ENCODE peak calls at places on chromosomes 7 and 10, in five cellular contexts. One of them, this sample, is unnamed.

GRCh38 chr7:20745716-20746115 is 41.0 kb downstream of the SP8 start:
- DNase-seq in colonic mucosa: no peak
- DNase-seq in ovary: no peak
- DNase-seq in body of pancreas: no peak
- DNase-seq in spleen: no peak
- DNase-seq in this sample: no peak

GRCh38 chr7:107663196-107663595 is 2.6 kb downstream of the SLC26A4 start:
- DNase-seq in spleen: no peak
- DNase-seq in colonic mucosa: no peak
- DNase-seq in ovary: no peak
- DNase-seq in body of pancreas: no peak
- DNase-seq in this sample: no peak

GRCh38 chr10:561721-562120 is 127.7 kb downstream of the DIP2C start:
- DNase-seq in spleen: no peak
- DNase-seq in ovary: no peak
- DNase-seq in colonic mucosa: no peak
- DNase-seq in body of pancreas: no peak
- DNase-seq in this sample: no peak

GRCh38 chr10:52740913-52741675 is 31.5 kb downstream of the MBL2 start:
- DNase-seq in body of pancreas: peak; percentile 44
- DNase-seq in ovary: no peak
- DNase-seq in spleen: no peak
- DNase-seq in colonic mucosa: peak; percentile 48
- DNase-seq in this sample: no peak

GRCh38 chr10:123564631-123565030 is 101.5 kb upstream of the GPR26 start:
- DNase-seq in ovary: no peak
- DNase-seq in body of pancreas: no peak
- DNase-seq in colonic mucosa: no peak
- DNase-seq in spleen: no peak
- DNase-seq in this sample: no peak

GRCh38 chr10:70053212-70053895 is 708 bp downstream of the MACROH2A2 start:
- DNase-seq in colonic mucosa: peak; percentile 30
- DNase-seq in ovary: peak; percentile 53
- DNase-seq in body of pancreas: peak; percentile 14
- DNase-seq in spleen: no peak
- DNase-seq in this sample: peak; percentile 40

GRCh38 chr7:2834748-2835441 is 9.2 kb downstream of the GNA12 start:
- DNase-seq in ovary: no peak
- DNase-seq in body of pancreas: no peak
- DNase-seq in spleen: no peak
- DNase-seq in colonic mucosa: no peak
- DNase-seq in this sample: no peak

GRCh38 chr7:113268757-113269156 is 150.4 kb upstream of the SMIM30 start:
- DNase-seq in ovary: no peak
- DNase-seq in colonic mucosa: no peak
- DNase-seq in spleen: no peak
- DNase-seq in body of pancreas: no peak
- DNase-seq in this sample: no peak

GRCh38 chr7:65927489-65928448 is 54.2 kb downstream of the GUSB start:
- DNase-seq in ovary: no peak
- DNase-seq in body of pancreas: no peak
- DNase-seq in spleen: no peak
- DNase-seq in colonic mucosa: peak; percentile 45
- DNase-seq in this sample: peak; percentile 33

GRCh38 chr10:4046030-4046429 is 261.0 kb upstream of the KLF6 start:
- DNase-seq in spleen: no peak
- DNase-seq in colonic mucosa: no peak
- DNase-seq in body of pancreas: no peak
- DNase-seq in ovary: no peak
- DNase-seq in this sample: no peak

GRCh38 chr10:118166951-118167350 is 120.2 kb upstream of the RAB11FIP2 start:
- DNase-seq in body of pancreas: no peak
- DNase-seq in ovary: no peak
- DNase-seq in colonic mucosa: no peak
- DNase-seq in spleen: no peak
- DNase-seq in this sample: no peak

GRCh38 chr7:130380121-130380860 is at the start of gene CPA1:
- DNase-seq in body of pancreas: peak; percentile 95
- DNase-seq in colonic mucosa: no peak
- DNase-seq in spleen: no peak
- DNase-seq in ovary: peak; percentile 36
- DNase-seq in this sample: no peak

GRCh38 chr10:32413513-32413912 is 32.4 kb upstream of the CCDC7 start:
- DNase-seq in ovary: no peak
- DNase-seq in body of pancreas: no peak
- DNase-seq in spleen: no peak
- DNase-seq in colonic mucosa: no peak
- DNase-seq in this sample: no peak

GRCh38 chr7:143345428-143345900 is 17.0 kb downstream of the FAM131B start:
- DNase-seq in spleen: peak; percentile 90
- DNase-seq in body of pancreas: peak; percentile 31
- DNase-seq in colonic mucosa: peak; percentile 64
- DNase-seq in ovary: no peak
- DNase-seq in this sample: peak; percentile 83

GRCh38 chr10:118775478-118775877 is 20.7 kb upstream of the CACUL1 start:
- DNase-seq in colonic mucosa: no peak
- DNase-seq in spleen: no peak
- DNase-seq in body of pancreas: no peak
- DNase-seq in ovary: no peak
- DNase-seq in this sample: no peak

GRCh38 chr7:142939226-142939910 is at the start of gene LLCFC1:
- DNase-seq in body of pancreas: no peak
- DNase-seq in colonic mucosa: no peak
- DNase-seq in ovary: no peak
- DNase-seq in spleen: no peak
- DNase-seq in this sample: peak; percentile 7

GRCh38 chr10:100881552-100882250 is 31.1 kb upstream of the SLF2 start:
- DNase-seq in ovary: no peak
- DNase-seq in spleen: no peak
- DNase-seq in colonic mucosa: no peak
- DNase-seq in body of pancreas: no peak
- DNase-seq in this sample: no peak

GRCh38 chr10:132206806-132207535 is 20.2 kb downstream of the DPYSL4 start:
- DNase-seq in ovary: no peak
- DNase-seq in spleen: peak; percentile 67
- DNase-seq in body of pancreas: no peak
- DNase-seq in colonic mucosa: no peak
- DNase-seq in this sample: no peak

GRCh38 chr7:139095194-139095659 is 14.3 kb downstream of the ZC3HAV1 start:
- DNase-seq in spleen: peak; percentile 91
- DNase-seq in ovary: no peak
- DNase-seq in colonic mucosa: peak; percentile 41
- DNase-seq in body of pancreas: no peak
- DNase-seq in this sample: peak; percentile 55

GRCh38 chr10:108629843-108630242 is 1293.5 kb downstream of the XPNPEP1 start:
- DNase-seq in body of pancreas: no peak
- DNase-seq in ovary: no peak
- DNase-seq in spleen: no peak
- DNase-seq in colonic mucosa: no peak
- DNase-seq in this sample: no peak

GRCh38 chr10:112852308-112852707 is 97.7 kb upstream of the TCF7L2 start:
- DNase-seq in ovary: no peak
- DNase-seq in body of pancreas: no peak
- DNase-seq in spleen: no peak
- DNase-seq in colonic mucosa: peak; percentile 27
- DNase-seq in this sample: no peak

GRCh38 chr10:1063232-1063862 is 7.2 kb downstream of the WDR37 start:
- DNase-seq in body of pancreas: no peak
- DNase-seq in spleen: no peak
- DNase-seq in colonic mucosa: no peak
- DNase-seq in ovary: no peak
- DNase-seq in this sample: no peak

GRCh38 chr7:101169110-101169837 is 3.9 kb upstream of the VGF start:
- DNase-seq in colonic mucosa: no peak
- DNase-seq in spleen: no peak
- DNase-seq in ovary: no peak
- DNase-seq in body of pancreas: no peak
- DNase-seq in this sample: no peak

GRCh38 chr10:125823663-125824251 is 411 bp downstream of the BCCIP start:
- DNase-seq in ovary: no peak
- DNase-seq in body of pancreas: no peak
- DNase-seq in colonic mucosa: peak; percentile 25
- DNase-seq in spleen: peak; percentile 84
- DNase-seq in this sample: peak; percentile 19

GRCh38 chr7:34756025-34756437 is 98.0 kb downstream of the NPSR1 start:
- DNase-seq in spleen: no peak
- DNase-seq in ovary: no peak
- DNase-seq in colonic mucosa: no peak
- DNase-seq in body of pancreas: no peak
- DNase-seq in this sample: no peak

GRCh38 chr7:54841772-54842707 is 83.0 kb upstream of the SEC61G start:
- DNase-seq in ovary: peak; percentile 32
- DNase-seq in spleen: no peak
- DNase-seq in body of pancreas: peak; percentile 42
- DNase-seq in colonic mucosa: peak; percentile 31
- DNase-seq in this sample: no peak

GRCh38 chr7:50471970-50472369 is 21.8 kb upstream of the FIGNL1 start:
- DNase-seq in body of pancreas: no peak
- DNase-seq in spleen: no peak
- DNase-seq in colonic mucosa: no peak
- DNase-seq in ovary: no peak
- DNase-seq in this sample: no peak

GRCh38 chr7:50466815-50467569 is 16.8 kb upstream of the FIGNL1 start:
- DNase-seq in colonic mucosa: no peak
- DNase-seq in ovary: no peak
- DNase-seq in body of pancreas: no peak
- DNase-seq in spleen: peak; percentile 64
- DNase-seq in this sample: no peak

GRCh38 chr7:50470250-50471163 is 20.4 kb upstream of the FIGNL1 start:
- DNase-seq in ovary: no peak
- DNase-seq in colonic mucosa: no peak
- DNase-seq in body of pancreas: no peak
- DNase-seq in spleen: peak; percentile 65
- DNase-seq in this sample: no peak

GRCh38 chr7:50469181-50469580 is 19.0 kb upstream of the FIGNL1 start:
- DNase-seq in body of pancreas: no peak
- DNase-seq in ovary: no peak
- DNase-seq in spleen: no peak
- DNase-seq in colonic mucosa: no peak
- DNase-seq in this sample: no peak

DNA sequence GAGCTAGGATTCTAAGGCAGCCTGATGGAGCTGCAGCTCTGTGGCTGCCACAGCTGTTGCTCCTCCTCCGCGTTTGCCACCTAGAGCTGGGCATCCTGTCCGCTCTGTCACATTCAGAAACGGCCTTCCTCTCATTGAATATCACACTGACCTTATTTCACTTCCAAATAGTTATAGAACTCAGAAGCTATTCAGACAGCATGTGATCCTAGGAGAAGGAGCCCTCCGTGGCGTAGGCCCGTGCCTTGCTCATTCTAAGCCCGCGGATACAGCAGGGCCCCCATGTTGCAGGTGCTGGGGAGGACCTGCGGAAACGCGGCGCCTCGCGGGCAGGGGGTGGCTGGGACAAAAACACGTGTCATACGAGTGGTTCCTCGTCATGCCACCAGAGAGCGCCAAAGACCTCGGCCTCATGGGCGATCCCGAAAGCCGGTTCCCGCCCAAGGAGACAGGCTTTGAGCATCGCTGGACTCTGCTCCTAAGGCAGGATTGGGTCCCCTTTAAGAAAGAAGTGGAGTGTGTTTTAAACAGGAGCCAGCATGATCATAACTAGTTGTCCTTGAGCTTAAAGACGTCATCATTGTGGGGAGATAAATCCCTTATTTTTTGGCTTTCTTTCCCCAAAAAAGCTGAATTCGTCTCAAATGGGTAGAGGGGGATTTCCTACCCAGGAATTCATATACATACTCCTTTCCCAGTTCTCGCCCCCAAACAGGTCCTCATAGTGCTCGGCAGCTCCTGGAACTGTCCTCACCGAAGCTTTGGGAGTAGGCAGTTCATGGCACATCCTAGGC is 17.9 kb upstream of the FIGNL1 start:
- DNase-seq in body of pancreas: peak; percentile 86
- DNase-seq in colonic mucosa: peak; percentile 86
- DNase-seq in ovary: peak; percentile 88
- DNase-seq in spleen: peak; percentile 94
- DNase-seq in this sample: peak; percentile 87
- TF ChIP-seq CTCF in body of pancreas: peak; percentile 89
- TF ChIP-seq CTCF in colonic mucosa: peak; percentile 85
- TF ChIP-seq CTCF in ovary: peak; percentile 81
- TF ChIP-seq CTCF in spleen: peak; percentile 83
- TF ChIP-seq CTCF in this sample: peak; percentile 85

GRCh38 chr7:151633516-151633812 is 113.8 kb upstream of the RHEB start:
- DNase-seq in ovary: no peak
- DNase-seq in colonic mucosa: no peak
- DNase-seq in body of pancreas: no peak
- DNase-seq in spleen: no peak
- DNase-seq in this sample: no peak
- H3K4me1 ChIP-seq in ovary: peaks cover 3% of the 10 kb centered on the region
- H3K4me1 ChIP-seq in colonic mucosa: peaks cover 6% of the 10 kb centered on the region
- H3K4me1 ChIP-seq in body of pancreas: peaks cover 18% of the 10 kb centered on the region
- H3K4me1 ChIP-seq in spleen: peaks cover 38% of the 10 kb centered on the region
- H3K4me1 ChIP-seq in this sample: peaks cover 9% of the 10 kb centered on the region

GRCh38 chr7:29987083-29987482 is 2.5 kb downstream of the SCRN1 start:
- DNase-seq in spleen: no peak
- DNase-seq in body of pancreas: no peak
- DNase-seq in colonic mucosa: no peak
- DNase-seq in ovary: no peak
- DNase-seq in this sample: no peak

GRCh38 chr7:29990931-29991330 is 1.3 kb upstream of the SCRN1 start:
- DNase-seq in spleen: no peak
- DNase-seq in body of pancreas: no peak
- DNase-seq in colonic mucosa: no peak
- DNase-seq in ovary: no peak
- DNase-seq in this sample: no peak

GRCh38 chr7:29989257-29989995 is at the start of gene SCRN1:
- DNase-seq in ovary: peak; percentile 76
- DNase-seq in body of pancreas: peak; percentile 45
- DNase-seq in spleen: peak; percentile 88
- DNase-seq in colonic mucosa: peak; percentile 43
- DNase-seq in this sample: peak; percentile 59

GRCh38 chr7:29988391-29989256 is 977 bp downstream of the SCRN1 start:
- DNase-seq in body of pancreas: peak; percentile 51
- DNase-seq in ovary: peak; percentile 63
- DNase-seq in spleen: peak; percentile 93
- DNase-seq in colonic mucosa: peak; percentile 68
- DNase-seq in this sample: peak; percentile 36

GRCh38 chr7:29987821-29988317 is 1.7 kb downstream of the SCRN1 start:
- DNase-seq in spleen: peak; percentile 58
- DNase-seq in colonic mucosa: no peak
- DNase-seq in ovary: peak; percentile 28
- DNase-seq in body of pancreas: peak; percentile 18
- DNase-seq in this sample: no peak
- H3K4me3 ChIP-seq in spleen: peak overlapping the region; percentile 70
- H3K4me3 ChIP-seq in colonic mucosa: no peak overlapping the region
- H3K4me3 ChIP-seq in ovary: peak overlapping the region; percentile 65
- H3K4me3 ChIP-seq in body of pancreas: no peak overlapping the region
- H3K4me3 ChIP-seq in this sample: no peak overlapping the region

GRCh38 chr10:133277277-133277992 is 767 bp upstream of the ADAM8 start:
- DNase-seq in body of pancreas: no peak
- DNase-seq in spleen: peak; percentile 89
- DNase-seq in colonic mucosa: no peak
- DNase-seq in ovary: no peak
- DNase-seq in this sample: no peak
- TF ChIP-seq CTCF in body of pancreas: no peak
- TF ChIP-seq CTCF in spleen: no peak
- TF ChIP-seq CTCF in colonic mucosa: no peak
- TF ChIP-seq CTCF in ovary: no peak
- TF ChIP-seq CTCF in this sample: no peak

This sample was measured in mucosa of descending colon.